ENCODE peak calls at places on chromosomes 2 and 18, in seven cellular contexts. One of them, this sample, is unnamed.

GRCh38 chr2:15059870-15060617 is 427.5 kb downstream of the LRATD1 start:
- DNase-seq in T-helper 9 cell: no peak
- DNase-seq in stimulated activated CD8-positive, alpha-beta memory T cell treated with anti-CD3 and anti-CD28 coated beads, Interleukin-7, amount 100 ng/mL, for 1 hour: no peak
- DNase-seq in RPMI7951: no peak
- DNase-seq in NCI-H1417: peak; percentile 94
- DNase-seq in progenitor cell of endocrine pancreas: no peak
- DNase-seq in NCI-H1092 treated with DMSO at 0.1 percent for 48 hours: peak; percentile 40
- DNase-seq in this sample: no peak

GRCh38 chr2:219722276-219722883 is 95.0 kb downstream of the SLC4A3 start:
- DNase-seq in progenitor cell of endocrine pancreas: no peak
- DNase-seq in T-helper 9 cell: no peak
- DNase-seq in NCI-H1417: peak; percentile 18
- DNase-seq in stimulated activated CD8-positive, alpha-beta memory T cell treated with anti-CD3 and anti-CD28 coated beads, Interleukin-7, amount 100 ng/mL, for 1 hour: no peak
- DNase-seq in RPMI7951: peak; percentile 91
- DNase-seq in NCI-H1092 treated with DMSO at 0.1 percent for 48 hours: no peak
- DNase-seq in this sample: no peak

GRCh38 chr2:51534176-51534575 is 502.2 kb upstream of the NRXN1 start:
- DNase-seq in NCI-H1092 treated with DMSO at 0.1 percent for 48 hours: no peak
- DNase-seq in progenitor cell of endocrine pancreas: no peak
- DNase-seq in NCI-H1417: no peak
- DNase-seq in T-helper 9 cell: no peak
- DNase-seq in RPMI7951: no peak
- DNase-seq in stimulated activated CD8-positive, alpha-beta memory T cell treated with anti-CD3 and anti-CD28 coated beads, Interleukin-7, amount 100 ng/mL, for 1 hour: no peak
- DNase-seq in this sample: no peak

GRCh38 chr18:78390985-78391384 is 588.6 kb upstream of the SALL3 start:
- DNase-seq in T-helper 9 cell: no peak
- DNase-seq in stimulated activated CD8-positive, alpha-beta memory T cell treated with anti-CD3 and anti-CD28 coated beads, Interleukin-7, amount 100 ng/mL, for 1 hour: no peak
- DNase-seq in NCI-H1092 treated with DMSO at 0.1 percent for 48 hours: no peak
- DNase-seq in RPMI7951: no peak
- DNase-seq in progenitor cell of endocrine pancreas: no peak
- DNase-seq in NCI-H1417: no peak
- DNase-seq in this sample: no peak

GRCh38 chr18:79570266-79571201 is 109.1 kb upstream of the CTDP1 start:
- DNase-seq in NCI-H1092 treated with DMSO at 0.1 percent for 48 hours: peak; percentile 82
- DNase-seq in progenitor cell of endocrine pancreas: no peak
- DNase-seq in NCI-H1417: peak; percentile 37
- DNase-seq in RPMI7951: peak; percentile 57
- DNase-seq in stimulated activated CD8-positive, alpha-beta memory T cell treated with anti-CD3 and anti-CD28 coated beads, Interleukin-7, amount 100 ng/mL, for 1 hour: no peak
- DNase-seq in T-helper 9 cell: no peak
- DNase-seq in this sample: no peak

GRCh38 chr2:150141241-150142001 is 346.0 kb downstream of the RND3 start:
- DNase-seq in progenitor cell of endocrine pancreas: no peak
- DNase-seq in stimulated activated CD8-positive, alpha-beta memory T cell treated with anti-CD3 and anti-CD28 coated beads, Interleukin-7, amount 100 ng/mL, for 1 hour: no peak
- DNase-seq in NCI-H1092 treated with DMSO at 0.1 percent for 48 hours: no peak
- DNase-seq in NCI-H1417: peak; percentile 60
- DNase-seq in RPMI7951: peak; percentile 68
- DNase-seq in T-helper 9 cell: no peak
- DNase-seq in this sample: no peak

GRCh38 chr18:23719634-23720201 is 30.5 kb downstream of the LAMA3 start:
- DNase-seq in NCI-H1092 treated with DMSO at 0.1 percent for 48 hours: no peak
- DNase-seq in stimulated activated CD8-positive, alpha-beta memory T cell treated with anti-CD3 and anti-CD28 coated beads, Interleukin-7, amount 100 ng/mL, for 1 hour: no peak
- DNase-seq in NCI-H1417: no peak
- DNase-seq in RPMI7951: peak; percentile 98
- DNase-seq in T-helper 9 cell: no peak
- DNase-seq in progenitor cell of endocrine pancreas: no peak
- DNase-seq in this sample: no peak

GRCh38 chr18:43949291-43949690 is 672.0 kb upstream of the SYT4 start:
- DNase-seq in T-helper 9 cell: no peak
- DNase-seq in RPMI7951: no peak
- DNase-seq in NCI-H1417: no peak
- DNase-seq in NCI-H1092 treated with DMSO at 0.1 percent for 48 hours: no peak
- DNase-seq in stimulated activated CD8-positive, alpha-beta memory T cell treated with anti-CD3 and anti-CD28 coated beads, Interleukin-7, amount 100 ng/mL, for 1 hour: no peak
- DNase-seq in progenitor cell of endocrine pancreas: no peak
- DNase-seq in this sample: no peak

GRCh38 chr2:102304711-102305591 is 6.4 kb upstream of the IL1RL1 start:
- DNase-seq in NCI-H1417: no peak
- DNase-seq in stimulated activated CD8-positive, alpha-beta memory T cell treated with anti-CD3 and anti-CD28 coated beads, Interleukin-7, amount 100 ng/mL, for 1 hour: no peak
- DNase-seq in T-helper 9 cell: no peak
- DNase-seq in progenitor cell of endocrine pancreas: no peak
- DNase-seq in RPMI7951: no peak
- DNase-seq in NCI-H1092 treated with DMSO at 0.1 percent for 48 hours: no peak
- DNase-seq in this sample: no peak

GRCh38 chr2:177257471-177257870 is 7.1 kb downstream of the NFE2L2 start:
- DNase-seq in progenitor cell of endocrine pancreas: no peak
- DNase-seq in NCI-H1417: no peak
- DNase-seq in stimulated activated CD8-positive, alpha-beta memory T cell treated with anti-CD3 and anti-CD28 coated beads, Interleukin-7, amount 100 ng/mL, for 1 hour: no peak
- DNase-seq in T-helper 9 cell: no peak
- DNase-seq in RPMI7951: no peak
- DNase-seq in NCI-H1092 treated with DMSO at 0.1 percent for 48 hours: no peak
- DNase-seq in this sample: no peak

GRCh38 chr2:201580486-201580885 is 62.8 kb downstream of the TMEM237 start:
- DNase-seq in stimulated activated CD8-positive, alpha-beta memory T cell treated with anti-CD3 and anti-CD28 coated beads, Interleukin-7, amount 100 ng/mL, for 1 hour: no peak
- DNase-seq in T-helper 9 cell: no peak
- DNase-seq in progenitor cell of endocrine pancreas: no peak
- DNase-seq in RPMI7951: peak; percentile 15
- DNase-seq in NCI-H1092 treated with DMSO at 0.1 percent for 48 hours: no peak
- DNase-seq in NCI-H1417: no peak
- DNase-seq in this sample: no peak

GRCh38 chr2:168338292-168338691 is 90.9 kb upstream of the STK39 start:
- DNase-seq in RPMI7951: no peak
- DNase-seq in T-helper 9 cell: no peak
- DNase-seq in progenitor cell of endocrine pancreas: no peak
- DNase-seq in NCI-H1092 treated with DMSO at 0.1 percent for 48 hours: no peak
- DNase-seq in NCI-H1417: no peak
- DNase-seq in stimulated activated CD8-positive, alpha-beta memory T cell treated with anti-CD3 and anti-CD28 coated beads, Interleukin-7, amount 100 ng/mL, for 1 hour: no peak
- DNase-seq in this sample: no peak

GRCh38 chr2:110806053-110806452 is 73.7 kb downstream of the ACOXL start:
- DNase-seq in RPMI7951: no peak
- DNase-seq in T-helper 9 cell: no peak
- DNase-seq in stimulated activated CD8-positive, alpha-beta memory T cell treated with anti-CD3 and anti-CD28 coated beads, Interleukin-7, amount 100 ng/mL, for 1 hour: no peak
- DNase-seq in progenitor cell of endocrine pancreas: no peak
- DNase-seq in NCI-H1417: no peak
- DNase-seq in NCI-H1092 treated with DMSO at 0.1 percent for 48 hours: no peak
- DNase-seq in this sample: peak; percentile 16

GRCh38 chr2:42342061-42342794 is 18.8 kb downstream of the COX7A2L start:
- DNase-seq in stimulated activated CD8-positive, alpha-beta memory T cell treated with anti-CD3 and anti-CD28 coated beads, Interleukin-7, amount 100 ng/mL, for 1 hour: no peak
- DNase-seq in T-helper 9 cell: no peak
- DNase-seq in NCI-H1417: no peak
- DNase-seq in RPMI7951: peak; percentile 89
- DNase-seq in NCI-H1092 treated with DMSO at 0.1 percent for 48 hours: no peak
- DNase-seq in progenitor cell of endocrine pancreas: no peak
- DNase-seq in this sample: no peak

GRCh38 chr2:234331966-234332365 is 164.9 kb downstream of the ARL4C start:
- DNase-seq in T-helper 9 cell: no peak
- DNase-seq in RPMI7951: no peak
- DNase-seq in NCI-H1417: no peak
- DNase-seq in NCI-H1092 treated with DMSO at 0.1 percent for 48 hours: no peak
- DNase-seq in stimulated activated CD8-positive, alpha-beta memory T cell treated with anti-CD3 and anti-CD28 coated beads, Interleukin-7, amount 100 ng/mL, for 1 hour: no peak
- DNase-seq in progenitor cell of endocrine pancreas: no peak
- DNase-seq in this sample: no peak

GRCh38 chr2:219149667-219150066 is 10.9 kb downstream of the NHEJ1 start:
- DNase-seq in NCI-H1417: peak; percentile 42
- DNase-seq in stimulated activated CD8-positive, alpha-beta memory T cell treated with anti-CD3 and anti-CD28 coated beads, Interleukin-7, amount 100 ng/mL, for 1 hour: no peak
- DNase-seq in T-helper 9 cell: no peak
- DNase-seq in NCI-H1092 treated with DMSO at 0.1 percent for 48 hours: peak; percentile 53
- DNase-seq in RPMI7951: no peak
- DNase-seq in progenitor cell of endocrine pancreas: no peak
- DNase-seq in this sample: no peak

GRCh38 chr18:43312891-43313290 is 35.6 kb upstream of the SYT4 start:
- DNase-seq in progenitor cell of endocrine pancreas: no peak
- DNase-seq in T-helper 9 cell: no peak
- DNase-seq in RPMI7951: no peak
- DNase-seq in NCI-H1092 treated with DMSO at 0.1 percent for 48 hours: no peak
- DNase-seq in stimulated activated CD8-positive, alpha-beta memory T cell treated with anti-CD3 and anti-CD28 coated beads, Interleukin-7, amount 100 ng/mL, for 1 hour: no peak
- DNase-seq in NCI-H1417: no peak
- DNase-seq in this sample: no peak

GRCh38 chr2:186570587-186570986 is 19.3 kb upstream of the ITGAV start:
- DNase-seq in progenitor cell of endocrine pancreas: no peak
- DNase-seq in NCI-H1092 treated with DMSO at 0.1 percent for 48 hours: no peak
- DNase-seq in NCI-H1417: no peak
- DNase-seq in T-helper 9 cell: no peak
- DNase-seq in stimulated activated CD8-positive, alpha-beta memory T cell treated with anti-CD3 and anti-CD28 coated beads, Interleukin-7, amount 100 ng/mL, for 1 hour: no peak
- DNase-seq in RPMI7951: peak; percentile 85
- DNase-seq in this sample: no peak

GRCh38 chr2:8654041-8654440 is 27.8 kb upstream of the ID2 start:
- DNase-seq in NCI-H1092 treated with DMSO at 0.1 percent for 48 hours: no peak
- DNase-seq in T-helper 9 cell: no peak
- DNase-seq in NCI-H1417: no peak
- DNase-seq in progenitor cell of endocrine pancreas: no peak
- DNase-seq in stimulated activated CD8-positive, alpha-beta memory T cell treated with anti-CD3 and anti-CD28 coated beads, Interleukin-7, amount 100 ng/mL, for 1 hour: no peak
- DNase-seq in RPMI7951: no peak
- DNase-seq in this sample: no peak

GRCh38 chr2:85599468-85600234 is 2.8 kb downstream of the TMEM150A start:
- DNase-seq in RPMI7951: no peak
- DNase-seq in T-helper 9 cell: no peak
- DNase-seq in NCI-H1092 treated with DMSO at 0.1 percent for 48 hours: no peak
- DNase-seq in progenitor cell of endocrine pancreas: no peak
- DNase-seq in stimulated activated CD8-positive, alpha-beta memory T cell treated with anti-CD3 and anti-CD28 coated beads, Interleukin-7, amount 100 ng/mL, for 1 hour: no peak
- DNase-seq in NCI-H1417: no peak
- DNase-seq in this sample: no peak

GRCh38 chr2:230170532-230170931 is 49.3 kb downstream of the SP110 start:
- DNase-seq in RPMI7951: no peak
- DNase-seq in NCI-H1417: peak; percentile 18
- DNase-seq in T-helper 9 cell: no peak
- DNase-seq in stimulated activated CD8-positive, alpha-beta memory T cell treated with anti-CD3 and anti-CD28 coated beads, Interleukin-7, amount 100 ng/mL, for 1 hour: no peak
- DNase-seq in NCI-H1092 treated with DMSO at 0.1 percent for 48 hours: peak; percentile 39
- DNase-seq in progenitor cell of endocrine pancreas: no peak
- DNase-seq in this sample: no peak

GRCh38 chr18:69484699-69485396 is 84.2 kb downstream of the DOK6 start:
- DNase-seq in stimulated activated CD8-positive, alpha-beta memory T cell treated with anti-CD3 and anti-CD28 coated beads, Interleukin-7, amount 100 ng/mL, for 1 hour: no peak
- DNase-seq in NCI-H1092 treated with DMSO at 0.1 percent for 48 hours: no peak
- DNase-seq in T-helper 9 cell: no peak
- DNase-seq in NCI-H1417: no peak
- DNase-seq in progenitor cell of endocrine pancreas: no peak
- DNase-seq in RPMI7951: peak; percentile 29
- DNase-seq in this sample: no peak

GRCh38 chr2:54419855-54420550 is 36.1 kb upstream of the SPTBN1 start:
- DNase-seq in T-helper 9 cell: no peak
- DNase-seq in RPMI7951: no peak
- DNase-seq in NCI-H1092 treated with DMSO at 0.1 percent for 48 hours: no peak
- DNase-seq in stimulated activated CD8-positive, alpha-beta memory T cell treated with anti-CD3 and anti-CD28 coated beads, Interleukin-7, amount 100 ng/mL, for 1 hour: no peak
- DNase-seq in NCI-H1417: no peak
- DNase-seq in progenitor cell of endocrine pancreas: no peak
- DNase-seq in this sample: no peak

GRCh38 chr2:39338502-39338901 is 94.7 kb upstream of the CDKL4 start:
- DNase-seq in progenitor cell of endocrine pancreas: no peak
- DNase-seq in RPMI7951: no peak
- DNase-seq in NCI-H1092 treated with DMSO at 0.1 percent for 48 hours: no peak
- DNase-seq in T-helper 9 cell: no peak
- DNase-seq in stimulated activated CD8-positive, alpha-beta memory T cell treated with anti-CD3 and anti-CD28 coated beads, Interleukin-7, amount 100 ng/mL, for 1 hour: no peak
- DNase-seq in NCI-H1417: no peak
- DNase-seq in this sample: no peak

GRCh38 chr2:109724533-109725460 is 69.3 kb upstream of the RGPD5 start:
- DNase-seq in RPMI7951: no peak
- DNase-seq in stimulated activated CD8-positive, alpha-beta memory T cell treated with anti-CD3 and anti-CD28 coated beads, Interleukin-7, amount 100 ng/mL, for 1 hour: no peak
- DNase-seq in T-helper 9 cell: no peak
- DNase-seq in NCI-H1417: no peak
- DNase-seq in NCI-H1092 treated with DMSO at 0.1 percent for 48 hours: no peak
- DNase-seq in progenitor cell of endocrine pancreas: no peak
- DNase-seq in this sample: no peak

GRCh38 chr2:69716555-69717120 is 25.3 kb upstream of the ANXA4 start:
- DNase-seq in NCI-H1417: no peak
- DNase-seq in T-helper 9 cell: no peak
- DNase-seq in progenitor cell of endocrine pancreas: no peak
- DNase-seq in stimulated activated CD8-positive, alpha-beta memory T cell treated with anti-CD3 and anti-CD28 coated beads, Interleukin-7, amount 100 ng/mL, for 1 hour: no peak
- DNase-seq in NCI-H1092 treated with DMSO at 0.1 percent for 48 hours: no peak
- DNase-seq in RPMI7951: peak; percentile 71
- DNase-seq in this sample: no peak

GRCh38 chr2:18085593-18085992 is 207.1 kb downstream of the KCNS3 start:
- DNase-seq in NCI-H1417: no peak
- DNase-seq in stimulated activated CD8-positive, alpha-beta memory T cell treated with anti-CD3 and anti-CD28 coated beads, Interleukin-7, amount 100 ng/mL, for 1 hour: no peak
- DNase-seq in RPMI7951: no peak
- DNase-seq in NCI-H1092 treated with DMSO at 0.1 percent for 48 hours: no peak
- DNase-seq in progenitor cell of endocrine pancreas: no peak
- DNase-seq in T-helper 9 cell: no peak
- DNase-seq in this sample: no peak

GRCh38 chr2:190996338-190996946 is 17.5 kb downstream of the STAT1 start:
- DNase-seq in RPMI7951: peak; percentile 44
- DNase-seq in stimulated activated CD8-positive, alpha-beta memory T cell treated with anti-CD3 and anti-CD28 coated beads, Interleukin-7, amount 100 ng/mL, for 1 hour: no peak
- DNase-seq in NCI-H1417: peak; percentile 21
- DNase-seq in NCI-H1092 treated with DMSO at 0.1 percent for 48 hours: no peak
- DNase-seq in progenitor cell of endocrine pancreas: no peak
- DNase-seq in T-helper 9 cell: no peak
- DNase-seq in this sample: no peak

GRCh38 chr2:219017166-219017931 is 24.0 kb downstream of the CFAP65 start:
- DNase-seq in stimulated activated CD8-positive, alpha-beta memory T cell treated with anti-CD3 and anti-CD28 coated beads, Interleukin-7, amount 100 ng/mL, for 1 hour: no peak
- DNase-seq in NCI-H1417: no peak
- DNase-seq in RPMI7951: no peak
- DNase-seq in T-helper 9 cell: no peak
- DNase-seq in progenitor cell of endocrine pancreas: no peak
- DNase-seq in NCI-H1092 treated with DMSO at 0.1 percent for 48 hours: peak; percentile 59
- DNase-seq in this sample: no peak

GRCh38 chr2:148813603-148814065 is 61.4 kb upstream of the KIF5C start:
- DNase-seq in progenitor cell of endocrine pancreas: no peak
- DNase-seq in NCI-H1092 treated with DMSO at 0.1 percent for 48 hours: no peak
- DNase-seq in stimulated activated CD8-positive, alpha-beta memory T cell treated with anti-CD3 and anti-CD28 coated beads, Interleukin-7, amount 100 ng/mL, for 1 hour: peak; percentile 18
- DNase-seq in T-helper 9 cell: peak; percentile 46
- DNase-seq in NCI-H1417: peak; percentile 17
- DNase-seq in RPMI7951: no peak
- DNase-seq in this sample: peak; percentile 39

GRCh38 chr2:70977605-70978205 is 725 bp upstream of the ANKRD53 start:
- DNase-seq in progenitor cell of endocrine pancreas: no peak
- DNase-seq in RPMI7951: peak; percentile 60
- DNase-seq in NCI-H1417: peak; percentile 90
- DNase-seq in stimulated activated CD8-positive, alpha-beta memory T cell treated with anti-CD3 and anti-CD28 coated beads, Interleukin-7, amount 100 ng/mL, for 1 hour: no peak
- DNase-seq in T-helper 9 cell: no peak
- DNase-seq in NCI-H1092 treated with DMSO at 0.1 percent for 48 hours: peak; percentile 59
- DNase-seq in this sample: no peak

GRCh38 chr2:44579136-44579836 is 217.5 kb downstream of the CAMKMT start:
- DNase-seq in progenitor cell of endocrine pancreas: no peak
- DNase-seq in RPMI7951: peak; percentile 14
- DNase-seq in stimulated activated CD8-positive, alpha-beta memory T cell treated with anti-CD3 and anti-CD28 coated beads, Interleukin-7, amount 100 ng/mL, for 1 hour: no peak
- DNase-seq in NCI-H1417: no peak
- DNase-seq in NCI-H1092 treated with DMSO at 0.1 percent for 48 hours: no peak
- DNase-seq in T-helper 9 cell: no peak
- DNase-seq in this sample: no peak

GRCh38 chr2:240130393-240131195 is 5.5 kb downstream of the COPS9 start:
- DNase-seq in NCI-H1417: no peak
- DNase-seq in RPMI7951: no peak
- DNase-seq in stimulated activated CD8-positive, alpha-beta memory T cell treated with anti-CD3 and anti-CD28 coated beads, Interleukin-7, amount 100 ng/mL, for 1 hour: no peak
- DNase-seq in T-helper 9 cell: no peak
- DNase-seq in progenitor cell of endocrine pancreas: no peak
- DNase-seq in NCI-H1092 treated with DMSO at 0.1 percent for 48 hours: no peak
- DNase-seq in this sample: no peak

This sample was measured in memory B cell.